ENCODE peak calls at places on chromosomes 11 and 22, in seven cellular contexts. I is iPS-NIHi11, D is NCI-H2081, K is HFF-Myc, F is NCI-H69, L is NCI-H510A treated with DMSO at 0.1 percent for 48 hours, N is iPS DF 6.9. P is an unnamed sample.
A peak's percentile ranks its signal among the peaks of the same experiment; 100 is the strongest.

GRCh38 chr11:57407010-57407409 is 16.6 kb upstream of the PRG2 start:
- DNase-seq in L (no peak), I (no peak), N (no peak), K (no peak), F (no peak), D (no peak), P (no peak)

GRCh38 chr11:95908826-95909225 is 15.1 kb downstream of the MTMR2 start:
- DNase-seq in K (no peak), I (no peak), F (no peak), L (no peak), N (no peak), D (no peak), P (no peak)

GRCh38 chr11:118691926-118692830 is 12.7 kb upstream of the TREH start:
- DNase-seq in I (no peak), F (no peak), D (no peak), L (no peak), N (no peak), K (no peak), P (no peak)

GRCh38 chr11:35103366-35104194 is 35.4 kb upstream of the CD44 start:
- DNase-seq in N (no peak), I (no peak), K (no peak), D (no peak), L (no peak), F (no peak), P (no peak)

GRCh38 chr11:33723238-33723881 is 12.9 kb downstream of the CD59 start:
- DNase-seq in D (no peak), K (no peak), N (no peak), F (peak; percentile 44), I (no peak), L (no peak), P (no peak)

GRCh38 chr11:79437274-79437980 is 3.4 kb downstream of the TENM4 start:
- DNase-seq in L (peak; percentile 51), N (no peak), D (no peak), I (peak; percentile 87), F (peak; percentile 92), K (no peak), P (peak; percentile 68)

GRCh38 chr22:33083212-33083611 is 25.0 kb upstream of the SYN3 start:
- DNase-seq in K (no peak), I (no peak), D (no peak), F (no peak), N (no peak), L (no peak), P (no peak)

GRCh38 chr11:31812392-31813241 is 1.5 kb upstream of the PAX6 start:
- DNase-seq in N (no peak), L (no peak), D (no peak), F (peak; percentile 85), K (no peak), I (no peak), P (peak; percentile 25)

GRCh38 chr11:14463623-14464022 is 36.0 kb downstream of the COPB1 start:
- DNase-seq in I (no peak), D (no peak), F (no peak), L (no peak), N (no peak), K (no peak), P (no peak)

GRCh38 chr22:19680911-19681862 is 33.1 kb upstream of the SEPTIN5 start:
- DNase-seq in F (peak; percentile 23), I (no peak), N (no peak), K (no peak), L (no peak), D (no peak), P (no peak)

GRCh38 chr22:19066531-19067271 is 55.5 kb downstream of the DGCR2 start:
- DNase-seq in N (no peak), F (no peak), I (no peak), L (no peak), K (no peak), D (no peak), P (no peak)

GRCh38 chr11:131370901-131371790 is 731 bp downstream of the NTM start:
- DNase-seq in D (no peak), N (no peak), I (no peak), F (no peak), K (no peak), L (no peak), P (no peak)

GRCh38 chr11:64034411-64034811 is 1.3 kb upstream of the FLRT1 start:
- DNase-seq in F (no peak), I (no peak), K (no peak), N (no peak), L (no peak), D (no peak), P (no peak)

GRCh38 chr11:1942541-1943260 is 4.4 kb upstream of the MRPL23 start:
- DNase-seq in I (no peak), L (no peak), K (no peak), D (no peak), N (no peak), F (no peak), P (no peak)

GRCh38 chr11:93933230-93933629 is 82.8 kb upstream of the VSTM5 start:
- DNase-seq in K (no peak), F (no peak), L (no peak), I (no peak), N (no peak), D (no peak), P (no peak)

GRCh38 chr11:14746857-14747256 is 103.3 kb downstream of the PDE3B start:
- DNase-seq in F (no peak), L (no peak), D (no peak), I (no peak), N (no peak), K (no peak), P (no peak)

GRCh38 chr11:94563176-94563847 is 3.9 kb upstream of the PIWIL4 start:
- DNase-seq in L (no peak), D (no peak), K (peak; percentile 26), I (peak; percentile 30), F (peak; percentile 31), N (no peak), P (no peak)

GRCh38 chr11:74691755-74692154 is 39.5 kb downstream of the CHRDL2 start:
- DNase-seq in I (no peak), L (no peak), N (no peak), K (no peak), F (no peak), D (no peak), P (no peak)

GRCh38 chr22:39994566-39995345 is at the start of gene FAM83F:
- DNase-seq in I (peak; percentile 99), L (peak; percentile 17), K (no peak), F (peak; percentile 88), N (no peak), D (peak; percentile 28), P (no peak)